ENCODE peak calls at places on chromosome 6, in seven cellular contexts. H, A, X, T, M, Q and S are unnamed samples.

GRCh38 chr6:11315743-11316437 is 83.4 kb upstream of the NEDD9 start:
- DNase-seq in A (no peak), H (no peak), M (no peak), X (no peak), T (no peak), Q (no peak), S (no peak)

GRCh38 chr6:24458937-24459336 is 30.4 kb downstream of the GPLD1 start:
- DNase-seq in H (no peak), X (no peak), Q (no peak), A (no peak), T (no peak), M (no peak), S (no peak)

GRCh38 chr6:34225551-34225950 is 11.1 kb upstream of the HMGA1 start:
- DNase-seq in T (no peak), A (no peak), H (no peak), M (no peak), Q (no peak), X (no peak), S (no peak)

GRCh38 chr6:150076196-150076893 is 7.4 kb upstream of the ULBP3 start:
- DNase-seq in T (no peak), X (no peak), A (no peak), H (peak; percentile 29), Q (no peak), M (no peak), S (peak; percentile 37)

GRCh38 chr6:170032706-170033309 is 258.1 kb downstream of the DLL1 start:
- DNase-seq in T (peak; percentile 44), A (no peak), Q (no peak), X (no peak), H (no peak), M (no peak), S (no peak)

GRCh38 chr6:16901777-16902176 is 140.5 kb upstream of the ATXN1 start:
- DNase-seq in M (no peak), X (no peak), H (no peak), Q (no peak), A (no peak), T (peak; percentile 82), S (no peak)

GRCh38 chr6:144194293-144194828 is 44.0 kb downstream of the STX11 start:
- DNase-seq in A (no peak), T (no peak), H (no peak), X (no peak), M (no peak), Q (no peak), S (no peak)

GRCh38 chr6:127120109-127120786 is 1.8 kb downstream of the RSPO3 start:
- DNase-seq in H (no peak), X (no peak), A (no peak), M (no peak), Q (no peak), T (peak; percentile 80), S (no peak)

GRCh38 chr6:34143884-34144580 is 1.9 kb downstream of the GRM4 start:
- DNase-seq in X (no peak), A (peak; percentile 70), Q (no peak), T (peak; percentile 73), M (no peak), H (no peak), S (peak; percentile 48)

GRCh38 chr6:147043994-147044477 is 160.2 kb upstream of the STXBP5 start:
- DNase-seq in M (no peak), T (no peak), X (no peak), H (no peak), A (no peak), Q (no peak), S (no peak)

GRCh38 chr6:108608453-108609275 is 47.9 kb downstream of the FOXO3 start:
- DNase-seq in X (no peak), A (no peak), H (no peak), M (no peak), Q (no peak), T (no peak), S (no peak)

GRCh38 chr6:155635416-155635815 is 179.8 kb upstream of the NOX3 start:
- DNase-seq in A (no peak), M (no peak), X (no peak), Q (no peak), T (no peak), H (no peak), S (no peak)

GRCh38 chr6:166620478-166621113 is 6.5 kb downstream of the RPS6KA2 start:
- DNase-seq in Q (no peak), X (no peak), A (no peak), T (no peak), M (no peak), H (no peak), S (no peak)

GRCh38 chr6:81767163-81768000 is 14.9 kb upstream of the TENT5A start:
- DNase-seq in H (no peak), Q (no peak), X (no peak), T (no peak), A (no peak), M (no peak), S (no peak)

GRCh38 chr6:143570147-143570853 is 58.8 kb upstream of the FUCA2 start:
- DNase-seq in X (no peak), H (no peak), Q (no peak), M (no peak), A (no peak), T (no peak), S (no peak)

GRCh38 chr6:5457036-5457435 is 195.7 kb downstream of the FARS2 start:
- DNase-seq in A (no peak), X (no peak), M (peak; percentile 55), T (no peak), H (peak; percentile 57), Q (peak; percentile 37), S (no peak)

GRCh38 chr6:170420264-170420663 is 113.7 kb downstream of the FAM120B start:
- DNase-seq in A (no peak), Q (no peak), X (no peak), T (no peak), M (no peak), H (no peak), S (no peak)

GRCh38 chr6:117384659-117385058 is 41.1 kb downstream of the ROS1 start:
- DNase-seq in X (no peak), Q (no peak), T (no peak), H (no peak), A (no peak), M (no peak), S (no peak)

GRCh38 chr6:75882734-75883133 is 133.7 kb downstream of the MYO6 start:
- DNase-seq in Q (no peak), A (no peak), M (no peak), H (peak; percentile 32), T (no peak), X (no peak), S (no peak)